ENCODE peak calls at places on chromosomes 7 and 10, in five cellular contexts. One of them, this sample, is unnamed.

GRCh38 chr10:99758241-99758891 is 24.1 kb upstream of the ABCC2 start:
- DNase-seq in sigmoid colon: no peak
- DNase-seq in cardiac muscle cell: peak; percentile 57
- DNase-seq in heart left ventricle: no peak
- DNase-seq in brain microvascular endothelial cell: no peak
- DNase-seq in this sample: no peak

GRCh38 chr7:29684787-29685650 is 121.3 kb upstream of the WIPF3 start:
- DNase-seq in sigmoid colon: peak; percentile 88
- DNase-seq in cardiac muscle cell: peak; percentile 78
- DNase-seq in heart left ventricle: peak; percentile 90
- DNase-seq in brain microvascular endothelial cell: peak; percentile 47
- DNase-seq in this sample: peak; percentile 58

GRCh38 chr7:47317537-47317936 is 264.4 kb downstream of the TNS3 start:
- DNase-seq in sigmoid colon: no peak
- DNase-seq in cardiac muscle cell: no peak
- DNase-seq in heart left ventricle: no peak
- DNase-seq in brain microvascular endothelial cell: no peak
- DNase-seq in this sample: no peak

GRCh38 chr10:100888957-100889356 is 23.8 kb upstream of the SLF2 start:
- DNase-seq in sigmoid colon: no peak
- DNase-seq in cardiac muscle cell: no peak
- DNase-seq in heart left ventricle: no peak
- DNase-seq in brain microvascular endothelial cell: no peak
- DNase-seq in this sample: no peak

GRCh38 chr10:94607111-94607510 is 61.5 kb downstream of the HELLS start:
- DNase-seq in sigmoid colon: no peak
- DNase-seq in cardiac muscle cell: no peak
- DNase-seq in heart left ventricle: no peak
- DNase-seq in brain microvascular endothelial cell: no peak
- DNase-seq in this sample: no peak

GRCh38 chr10:62037166-62037831 is 135.8 kb downstream of the ARID5B start:
- DNase-seq in sigmoid colon: no peak
- DNase-seq in cardiac muscle cell: peak; percentile 84
- DNase-seq in heart left ventricle: no peak
- DNase-seq in brain microvascular endothelial cell: peak; percentile 64
- DNase-seq in this sample: peak; percentile 61

GRCh38 chr10:94483970-94484369 is 61.6 kb upstream of the HELLS start:
- DNase-seq in sigmoid colon: no peak
- DNase-seq in cardiac muscle cell: no peak
- DNase-seq in heart left ventricle: no peak
- DNase-seq in brain microvascular endothelial cell: no peak
- DNase-seq in this sample: no peak

GRCh38 chr10:104937528-104937927 is 296.4 kb downstream of the SORCS3 start:
- DNase-seq in sigmoid colon: no peak
- DNase-seq in cardiac muscle cell: no peak
- DNase-seq in heart left ventricle: no peak
- DNase-seq in brain microvascular endothelial cell: no peak
- DNase-seq in this sample: peak; percentile 97

GRCh38 chr10:102505462-102506115 is 1.8 kb downstream of the SUFU start:
- DNase-seq in sigmoid colon: peak; percentile 55
- DNase-seq in cardiac muscle cell: no peak
- DNase-seq in heart left ventricle: no peak
- DNase-seq in brain microvascular endothelial cell: no peak
- DNase-seq in this sample: no peak

GRCh38 chr10:107913317-107914294 is 749.1 kb upstream of the SORCS1 start:
- DNase-seq in sigmoid colon: no peak
- DNase-seq in cardiac muscle cell: peak; percentile 1
- DNase-seq in heart left ventricle: no peak
- DNase-seq in brain microvascular endothelial cell: no peak
- DNase-seq in this sample: no peak

GRCh38 chr7:157404845-157405481 is 68.2 kb downstream of the DNAJB6 start:
- DNase-seq in sigmoid colon: peak; percentile 42
- DNase-seq in cardiac muscle cell: peak; percentile 95
- DNase-seq in heart left ventricle: no peak
- DNase-seq in brain microvascular endothelial cell: peak; percentile 89
- DNase-seq in this sample: peak; percentile 77

GRCh38 chr7:45642044-45642443 is 67.9 kb downstream of the ADCY1 start:
- DNase-seq in sigmoid colon: no peak
- DNase-seq in cardiac muscle cell: no peak
- DNase-seq in heart left ventricle: no peak
- DNase-seq in brain microvascular endothelial cell: no peak
- DNase-seq in this sample: no peak

GRCh38 chr7:34845666-34846361 is 187.8 kb downstream of the NPSR1 start:
- DNase-seq in sigmoid colon: no peak
- DNase-seq in cardiac muscle cell: no peak
- DNase-seq in heart left ventricle: no peak
- DNase-seq in brain microvascular endothelial cell: peak; percentile 35
- DNase-seq in this sample: peak; percentile 44

GRCh38 chr7:110922906-110923305 is 168.0 kb upstream of the LRRN3 start:
- DNase-seq in sigmoid colon: no peak
- DNase-seq in cardiac muscle cell: peak; percentile 41
- DNase-seq in heart left ventricle: no peak
- DNase-seq in brain microvascular endothelial cell: peak; percentile 62
- DNase-seq in this sample: peak; percentile 62

GRCh38 chr10:113403900-113404299 is 149.0 kb upstream of the HABP2 start:
- DNase-seq in sigmoid colon: no peak
- DNase-seq in cardiac muscle cell: no peak
- DNase-seq in heart left ventricle: no peak
- DNase-seq in brain microvascular endothelial cell: no peak
- DNase-seq in this sample: no peak

GRCh38 chr7:12069757-12070156 is 141.3 kb upstream of the TMEM106B start:
- DNase-seq in sigmoid colon: no peak
- DNase-seq in cardiac muscle cell: no peak
- DNase-seq in heart left ventricle: no peak
- DNase-seq in brain microvascular endothelial cell: no peak
- DNase-seq in this sample: no peak

GRCh38 chr10:70985824-70986336 is 97.5 kb upstream of the PCBD1 start:
- DNase-seq in sigmoid colon: no peak
- DNase-seq in cardiac muscle cell: no peak
- DNase-seq in heart left ventricle: no peak
- DNase-seq in brain microvascular endothelial cell: no peak
- DNase-seq in this sample: no peak

GRCh38 chr7:103341466-103341865 is 3.1 kb downstream of the DNAJC2 start:
- DNase-seq in sigmoid colon: no peak
- DNase-seq in cardiac muscle cell: no peak
- DNase-seq in heart left ventricle: no peak
- DNase-seq in brain microvascular endothelial cell: no peak
- DNase-seq in this sample: no peak

GRCh38 chr7:97016392-97017196 is 8.0 kb downstream of the DLX5 start:
- DNase-seq in sigmoid colon: no peak
- DNase-seq in cardiac muscle cell: no peak
- DNase-seq in heart left ventricle: no peak
- DNase-seq in brain microvascular endothelial cell: no peak
- DNase-seq in this sample: no peak

GRCh38 chr7:12770227-12770975 is 83.0 kb downstream of the ARL4A start:
- DNase-seq in sigmoid colon: no peak
- DNase-seq in cardiac muscle cell: peak; percentile 70
- DNase-seq in heart left ventricle: no peak
- DNase-seq in brain microvascular endothelial cell: no peak
- DNase-seq in this sample: no peak

GRCh38 chr10:93505075-93505474 is 8.7 kb downstream of the CEP55 start:
- DNase-seq in sigmoid colon: no peak
- DNase-seq in cardiac muscle cell: no peak
- DNase-seq in heart left ventricle: no peak
- DNase-seq in brain microvascular endothelial cell: no peak
- DNase-seq in this sample: no peak

GRCh38 chr10:8402469-8403074 is 348.1 kb downstream of the GATA3 start:
- DNase-seq in sigmoid colon: no peak
- DNase-seq in cardiac muscle cell: peak; percentile 48
- DNase-seq in heart left ventricle: no peak
- DNase-seq in brain microvascular endothelial cell: no peak
- DNase-seq in this sample: no peak

GRCh38 chr10:120948889-120949382 is 97.8 kb downstream of the WDR11 start:
- DNase-seq in sigmoid colon: peak; percentile 82
- DNase-seq in cardiac muscle cell: peak; percentile 83
- DNase-seq in heart left ventricle: peak; percentile 86
- DNase-seq in brain microvascular endothelial cell: peak; percentile 52
- DNase-seq in this sample: peak; percentile 65

GRCh38 chr10:29748109-29748650 is 113.4 kb upstream of the SVIL start:
- DNase-seq in sigmoid colon: no peak
- DNase-seq in cardiac muscle cell: peak; percentile 43
- DNase-seq in heart left ventricle: no peak
- DNase-seq in brain microvascular endothelial cell: no peak
- DNase-seq in this sample: no peak

GRCh38 chr7:27115161-27116018 is 12.9 kb upstream of the HOXA2 start:
- DNase-seq in sigmoid colon: peak; percentile 75
- DNase-seq in cardiac muscle cell: no peak
- DNase-seq in heart left ventricle: no peak
- DNase-seq in brain microvascular endothelial cell: no peak
- DNase-seq in this sample: peak; percentile 86

GRCh38 chr10:34537629-34538231 is 277.4 kb downstream of the PARD3 start:
- DNase-seq in sigmoid colon: no peak
- DNase-seq in cardiac muscle cell: no peak
- DNase-seq in heart left ventricle: no peak
- DNase-seq in brain microvascular endothelial cell: no peak
- DNase-seq in this sample: no peak

GRCh38 chr10:71694567-71694968 is 25.0 kb downstream of the C10orf105 start:
- DNase-seq in sigmoid colon: no peak
- DNase-seq in cardiac muscle cell: no peak
- DNase-seq in heart left ventricle: no peak
- DNase-seq in brain microvascular endothelial cell: no peak
- DNase-seq in this sample: no peak

GRCh38 chr7:41969713-41970112 is 266.8 kb upstream of the INHBA start:
- DNase-seq in sigmoid colon: no peak
- DNase-seq in cardiac muscle cell: no peak
- DNase-seq in heart left ventricle: no peak
- DNase-seq in brain microvascular endothelial cell: no peak
- DNase-seq in this sample: no peak

GRCh38 chr7:76332073-76332472 is 26.7 kb downstream of the YWHAG start:
- DNase-seq in sigmoid colon: peak; percentile 22
- DNase-seq in cardiac muscle cell: no peak
- DNase-seq in heart left ventricle: no peak
- DNase-seq in brain microvascular endothelial cell: no peak
- DNase-seq in this sample: no peak

GRCh38 chr7:122258971-122259370 is 45.6 kb downstream of the FEZF1 start:
- DNase-seq in sigmoid colon: no peak
- DNase-seq in cardiac muscle cell: no peak
- DNase-seq in heart left ventricle: no peak
- DNase-seq in brain microvascular endothelial cell: no peak
- DNase-seq in this sample: no peak

GRCh38 chr7:122261442-122261841 is 43.1 kb downstream of the FEZF1 start:
- DNase-seq in sigmoid colon: no peak
- DNase-seq in cardiac muscle cell: no peak
- DNase-seq in heart left ventricle: no peak
- DNase-seq in brain microvascular endothelial cell: no peak
- DNase-seq in this sample: no peak

GRCh38 chr7:122262246-122262645 is 42.3 kb downstream of the FEZF1 start:
- DNase-seq in sigmoid colon: no peak
- DNase-seq in cardiac muscle cell: no peak
- DNase-seq in heart left ventricle: no peak
- DNase-seq in brain microvascular endothelial cell: no peak
- DNase-seq in this sample: no peak

GRCh38 chr7:122257056-122257455 is 47.5 kb downstream of the FEZF1 start:
- DNase-seq in sigmoid colon: no peak
- DNase-seq in cardiac muscle cell: no peak
- DNase-seq in heart left ventricle: no peak
- DNase-seq in brain microvascular endothelial cell: no peak
- DNase-seq in this sample: no peak

GRCh38 chr7:122260336-122260735 is 44.2 kb downstream of the FEZF1 start:
- DNase-seq in sigmoid colon: no peak
- DNase-seq in cardiac muscle cell: no peak
- DNase-seq in heart left ventricle: no peak
- DNase-seq in brain microvascular endothelial cell: no peak
- DNase-seq in this sample: no peak
- TF ChIP-seq CTCF in sigmoid colon: no peak
- TF ChIP-seq CTCF in cardiac muscle cell: no peak
- TF ChIP-seq CTCF in heart left ventricle: no peak
- TF ChIP-seq CTCF in brain microvascular endothelial cell: no peak
- TF ChIP-seq CTCF in this sample: no peak

DNA sequence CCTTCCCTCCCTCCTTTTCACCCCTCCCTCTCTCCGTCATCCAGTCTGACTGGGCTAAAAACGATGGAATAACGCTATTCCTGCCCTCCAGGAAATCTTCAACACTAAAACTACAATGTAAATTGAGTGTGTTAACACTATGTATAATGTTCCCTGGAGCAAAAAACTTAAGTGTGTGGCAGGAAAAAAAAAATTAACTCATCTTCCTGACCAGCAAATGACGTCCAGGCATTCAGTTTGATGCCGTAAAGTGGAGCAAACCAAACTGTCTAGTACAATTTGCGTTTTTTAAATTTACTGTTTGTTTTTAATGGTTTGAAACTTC is 545 bp upstream of the MTPN start:
- DNase-seq in sigmoid colon: no peak
- DNase-seq in cardiac muscle cell: no peak
- DNase-seq in heart left ventricle: no peak
- DNase-seq in brain microvascular endothelial cell: no peak
- DNase-seq in this sample: no peak
- H3K4me3 ChIP-seq in sigmoid colon: peak overlapping the region; percentile 86
- H3K4me3 ChIP-seq in cardiac muscle cell: peak overlapping the region; percentile 73
- H3K4me3 ChIP-seq in heart left ventricle: peak overlapping the region; percentile 98
- H3K4me3 ChIP-seq in brain microvascular endothelial cell: peak overlapping the region; percentile 96
- H3K4me3 ChIP-seq in this sample: peak overlapping the region; percentile 73

DNA sequence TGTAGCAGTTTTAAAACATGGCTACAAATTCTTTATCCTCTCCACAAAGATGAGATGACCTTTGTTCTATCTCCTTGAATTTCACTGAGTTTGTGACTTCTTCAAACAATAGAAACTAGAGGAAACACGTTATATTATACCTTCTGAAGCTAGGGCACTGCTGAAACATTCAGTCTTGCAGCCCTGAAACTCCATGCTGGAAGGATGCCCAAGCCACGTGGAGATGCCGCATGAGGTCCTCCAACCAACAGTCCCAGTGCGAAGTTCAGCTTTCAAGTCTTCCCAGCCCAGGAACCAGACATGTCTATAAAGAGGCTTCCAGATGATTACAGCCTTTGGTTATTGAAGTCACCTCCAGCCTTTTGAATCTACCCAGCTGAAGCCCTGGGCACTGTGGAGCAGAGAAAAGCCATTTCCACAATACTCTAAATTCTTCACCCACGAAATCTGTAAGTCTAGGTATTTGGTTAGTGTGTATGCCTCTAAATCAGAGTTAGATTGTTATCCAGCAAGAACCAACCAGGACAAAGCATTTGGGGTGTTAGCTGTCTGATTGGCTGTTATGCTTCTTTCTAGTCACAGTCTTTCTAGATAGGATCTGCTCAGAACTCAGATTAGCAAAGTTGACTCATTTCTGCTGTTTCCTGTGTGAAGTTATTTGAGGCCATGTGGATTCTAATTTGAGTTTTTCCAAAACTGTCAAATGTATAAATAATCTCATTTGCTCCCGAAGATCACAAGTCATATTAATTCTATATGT is 186.5 kb upstream of the TMEM72 start:
- DNase-seq in sigmoid colon: no peak
- DNase-seq in cardiac muscle cell: peak; percentile 26
- DNase-seq in heart left ventricle: no peak
- DNase-seq in brain microvascular endothelial cell: peak; percentile 85
- DNase-seq in this sample: peak; percentile 54
- TF ChIP-seq CTCF in sigmoid colon: no peak
- TF ChIP-seq CTCF in cardiac muscle cell: no peak
- TF ChIP-seq CTCF in heart left ventricle: no peak
- TF ChIP-seq CTCF in brain microvascular endothelial cell: no peak
- TF ChIP-seq CTCF in this sample: no peak

DNA sequence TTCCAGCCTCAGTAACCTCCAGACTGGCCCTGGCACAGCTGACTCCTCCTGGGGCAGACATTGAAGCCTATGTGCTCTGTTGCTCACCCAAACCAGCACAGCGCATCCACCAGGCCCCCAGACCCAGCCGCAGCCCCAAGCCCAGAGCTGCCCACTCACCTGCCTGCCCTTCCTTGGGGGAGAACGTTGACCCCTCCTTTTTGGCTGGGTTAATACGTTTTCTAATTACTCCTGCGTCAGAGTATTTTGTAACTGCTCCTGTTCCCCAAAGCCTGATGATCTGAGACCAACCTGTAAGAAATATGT is 106.9 kb upstream of the NPS start:
- DNase-seq in sigmoid colon: no peak
- DNase-seq in cardiac muscle cell: no peak
- DNase-seq in heart left ventricle: no peak
- DNase-seq in brain microvascular endothelial cell: no peak
- DNase-seq in this sample: no peak
- H3K4me3 ChIP-seq in sigmoid colon: no peak overlapping the region
- H3K4me3 ChIP-seq in cardiac muscle cell: no peak overlapping the region
- H3K4me3 ChIP-seq in heart left ventricle: no peak overlapping the region
- H3K4me3 ChIP-seq in brain microvascular endothelial cell: no peak overlapping the region
- H3K4me3 ChIP-seq in this sample: no peak overlapping the region

This sample was measured in astrocyte of the spinal cord.